ENCODE peak calls at places on chromosomes 4 and X, in seven cellular contexts. One of them, this sample, is unnamed.

GRCh38 chrX:47060708-47061107 is 17.5 kb upstream of the RGN start:
- DNase-seq in CD4-positive, alpha-beta T cell: no peak
- DNase-seq in dorsolateral prefrontal cortex: no peak
- DNase-seq in WERI-Rb-1: no peak
- DNase-seq in omental fat pad: no peak
- DNase-seq in lower lobe of right lung: no peak
- DNase-seq in heart right ventricle: no peak
- DNase-seq in this sample: no peak

GRCh38 chrX:97315939-97316338 is 432.2 kb downstream of the RPA4 start:
- DNase-seq in CD4-positive, alpha-beta T cell: no peak
- DNase-seq in dorsolateral prefrontal cortex: no peak
- DNase-seq in WERI-Rb-1: peak
- DNase-seq in omental fat pad: no peak
- DNase-seq in lower lobe of right lung: no peak
- DNase-seq in heart right ventricle: no peak
- DNase-seq in this sample: no peak

GRCh38 chrX:55119712-55120111 is 30.9 kb downstream of the PAGE2 start:
- DNase-seq in CD4-positive, alpha-beta T cell: no peak
- DNase-seq in dorsolateral prefrontal cortex: no peak
- DNase-seq in WERI-Rb-1: no peak
- DNase-seq in omental fat pad: no peak
- DNase-seq in lower lobe of right lung: no peak
- DNase-seq in heart right ventricle: no peak
- DNase-seq in this sample: no peak

GRCh38 chrX:71660562-71661416 is 6.6 kb upstream of the LOC101059915 start:
- DNase-seq in CD4-positive, alpha-beta T cell: no peak
- DNase-seq in dorsolateral prefrontal cortex: no peak
- DNase-seq in WERI-Rb-1: no peak
- DNase-seq in omental fat pad: no peak
- DNase-seq in lower lobe of right lung: no peak
- DNase-seq in heart right ventricle: no peak
- DNase-seq in this sample: no peak

GRCh38 chrX:29728639-29729038 is 486.7 kb upstream of the MAGEB2 start:
- DNase-seq in CD4-positive, alpha-beta T cell: no peak
- DNase-seq in dorsolateral prefrontal cortex: no peak
- DNase-seq in WERI-Rb-1: no peak
- DNase-seq in omental fat pad: no peak
- DNase-seq in lower lobe of right lung: no peak
- DNase-seq in heart right ventricle: no peak
- DNase-seq in this sample: peak

GRCh38 chrX:45274576-45274975 is 73.9 kb upstream of the DIPK2B start:
- DNase-seq in CD4-positive, alpha-beta T cell: no peak
- DNase-seq in dorsolateral prefrontal cortex: no peak
- DNase-seq in WERI-Rb-1: no peak
- DNase-seq in omental fat pad: no peak
- DNase-seq in lower lobe of right lung: no peak
- DNase-seq in heart right ventricle: no peak
- DNase-seq in this sample: no peak

GRCh38 chr4:687975-688694 is 816 bp downstream of the SLC49A3 start:
- DNase-seq in CD4-positive, alpha-beta T cell: no peak
- DNase-seq in dorsolateral prefrontal cortex: no peak
- DNase-seq in WERI-Rb-1: no peak
- DNase-seq in omental fat pad: no peak
- DNase-seq in lower lobe of right lung: no peak
- DNase-seq in heart right ventricle: no peak
- DNase-seq in this sample: no peak

GRCh38 chr4:6245246-6246169 is 24.1 kb upstream of the WFS1 start:
- DNase-seq in CD4-positive, alpha-beta T cell: no peak
- DNase-seq in dorsolateral prefrontal cortex: peak
- DNase-seq in WERI-Rb-1: no peak
- DNase-seq in omental fat pad: no peak
- DNase-seq in lower lobe of right lung: no peak
- DNase-seq in heart right ventricle: no peak
- DNase-seq in this sample: no peak

GRCh38 chr4:147991543-147992295 is 259.8 kb downstream of the ARHGAP10 start:
- DNase-seq in CD4-positive, alpha-beta T cell: no peak
- DNase-seq in dorsolateral prefrontal cortex: no peak
- DNase-seq in WERI-Rb-1: no peak
- DNase-seq in omental fat pad: no peak
- DNase-seq in lower lobe of right lung: no peak
- DNase-seq in heart right ventricle: no peak
- DNase-seq in this sample: no peak

GRCh38 chrX:370963-371745 is 15.6 kb downstream of the PPP2R3B start:
- DNase-seq in CD4-positive, alpha-beta T cell: no peak
- DNase-seq in dorsolateral prefrontal cortex: no peak
- DNase-seq in WERI-Rb-1: no peak
- DNase-seq in omental fat pad: no peak
- DNase-seq in lower lobe of right lung: no peak
- DNase-seq in heart right ventricle: no peak
- DNase-seq in this sample: no peak

GRCh38 chrX:129540068-129540653 is at the start of gene OCRL:
- DNase-seq in CD4-positive, alpha-beta T cell: peak
- DNase-seq in dorsolateral prefrontal cortex: peak
- DNase-seq in WERI-Rb-1: peak
- DNase-seq in omental fat pad: peak
- DNase-seq in lower lobe of right lung: peak
- DNase-seq in heart right ventricle: peak
- DNase-seq in this sample: peak

GRCh38 chr4:17018013-17018412 is 119.6 kb upstream of the LDB2 start:
- DNase-seq in CD4-positive, alpha-beta T cell: no peak
- DNase-seq in dorsolateral prefrontal cortex: no peak
- DNase-seq in WERI-Rb-1: no peak
- DNase-seq in omental fat pad: no peak
- DNase-seq in lower lobe of right lung: no peak
- DNase-seq in heart right ventricle: no peak
- DNase-seq in this sample: no peak

GRCh38 chrX:129945131-129945530 is 37.3 kb upstream of the BCORL1 start:
- DNase-seq in CD4-positive, alpha-beta T cell: no peak
- DNase-seq in dorsolateral prefrontal cortex: no peak
- DNase-seq in WERI-Rb-1: no peak
- DNase-seq in omental fat pad: no peak
- DNase-seq in lower lobe of right lung: no peak
- DNase-seq in heart right ventricle: no peak
- DNase-seq in this sample: no peak

GRCh38 chr4:113764720-113765264 is 3.3 kb upstream of the CAMK2D start:
- DNase-seq in CD4-positive, alpha-beta T cell: no peak
- DNase-seq in dorsolateral prefrontal cortex: no peak
- DNase-seq in WERI-Rb-1: no peak
- DNase-seq in omental fat pad: no peak
- DNase-seq in lower lobe of right lung: no peak
- DNase-seq in heart right ventricle: no peak
- DNase-seq in this sample: no peak

GRCh38 chr4:158610790-158611189 is 60.9 kb downstream of the C4orf46 start:
- DNase-seq in CD4-positive, alpha-beta T cell: no peak
- DNase-seq in dorsolateral prefrontal cortex: no peak
- DNase-seq in WERI-Rb-1: no peak
- DNase-seq in omental fat pad: no peak
- DNase-seq in lower lobe of right lung: no peak
- DNase-seq in heart right ventricle: no peak
- DNase-seq in this sample: no peak

GRCh38 chr4:109553130-109553529 is 6.9 kb upstream of the MCUB start:
- DNase-seq in CD4-positive, alpha-beta T cell: no peak
- DNase-seq in dorsolateral prefrontal cortex: no peak
- DNase-seq in WERI-Rb-1: no peak
- DNase-seq in omental fat pad: no peak
- DNase-seq in lower lobe of right lung: no peak
- DNase-seq in heart right ventricle: no peak
- DNase-seq in this sample: no peak

GRCh38 chr4:145066063-145066501 is 31.9 kb downstream of the ANAPC10 start:
- DNase-seq in CD4-positive, alpha-beta T cell: no peak
- DNase-seq in dorsolateral prefrontal cortex: no peak
- DNase-seq in WERI-Rb-1: no peak
- DNase-seq in omental fat pad: no peak
- DNase-seq in lower lobe of right lung: no peak
- DNase-seq in heart right ventricle: no peak
- DNase-seq in this sample: no peak

GRCh38 chr4:118981171-118981838 is 92.7 kb downstream of the SYNPO2 start:
- DNase-seq in CD4-positive, alpha-beta T cell: no peak
- DNase-seq in dorsolateral prefrontal cortex: no peak
- DNase-seq in WERI-Rb-1: no peak
- DNase-seq in omental fat pad: no peak
- DNase-seq in lower lobe of right lung: no peak
- DNase-seq in heart right ventricle: no peak
- DNase-seq in this sample: no peak

DNA sequence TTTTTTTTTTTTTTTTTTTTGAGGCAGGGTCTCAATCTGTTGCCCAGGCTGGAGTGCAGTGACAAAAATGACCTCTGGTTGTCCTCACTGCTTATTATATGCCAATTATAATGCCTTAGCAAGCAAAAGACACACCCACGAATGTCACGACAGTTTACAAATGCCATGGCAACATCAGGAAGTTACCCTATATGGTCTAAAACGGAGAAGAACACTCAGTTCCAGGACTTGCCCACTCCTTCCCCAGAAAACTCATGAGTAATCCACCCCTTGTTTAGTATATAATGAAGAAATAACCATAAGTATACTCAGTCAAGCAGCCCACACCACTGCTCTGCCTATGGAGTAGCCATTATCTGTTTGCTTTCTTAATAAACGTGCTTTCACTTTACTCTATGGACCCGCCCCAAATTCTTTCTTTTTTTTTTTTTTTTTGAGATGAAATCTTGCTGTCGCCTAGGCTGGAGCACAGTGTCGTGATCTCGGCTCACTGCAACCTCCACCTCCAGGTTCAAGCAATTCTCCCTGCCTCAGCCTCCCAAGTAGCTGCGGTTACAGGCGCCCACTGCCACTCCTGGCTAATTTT is 106.2 kb downstream of the SMIM20 start:
- DNase-seq in CD4-positive, alpha-beta T cell: no peak
- DNase-seq in dorsolateral prefrontal cortex: no peak
- DNase-seq in WERI-Rb-1: no peak
- DNase-seq in omental fat pad: no peak
- DNase-seq in lower lobe of right lung: no peak
- DNase-seq in heart right ventricle: no peak
- DNase-seq in this sample: peak
- TF ChIP-seq CTCF in CD4-positive, alpha-beta T cell: no peak
- TF ChIP-seq CTCF in dorsolateral prefrontal cortex: no peak
- TF ChIP-seq CTCF in WERI-Rb-1: no peak
- TF ChIP-seq CTCF in omental fat pad: no peak
- TF ChIP-seq CTCF in lower lobe of right lung: peak
- TF ChIP-seq CTCF in heart right ventricle: no peak
- TF ChIP-seq CTCF in this sample: no peak

DNA sequence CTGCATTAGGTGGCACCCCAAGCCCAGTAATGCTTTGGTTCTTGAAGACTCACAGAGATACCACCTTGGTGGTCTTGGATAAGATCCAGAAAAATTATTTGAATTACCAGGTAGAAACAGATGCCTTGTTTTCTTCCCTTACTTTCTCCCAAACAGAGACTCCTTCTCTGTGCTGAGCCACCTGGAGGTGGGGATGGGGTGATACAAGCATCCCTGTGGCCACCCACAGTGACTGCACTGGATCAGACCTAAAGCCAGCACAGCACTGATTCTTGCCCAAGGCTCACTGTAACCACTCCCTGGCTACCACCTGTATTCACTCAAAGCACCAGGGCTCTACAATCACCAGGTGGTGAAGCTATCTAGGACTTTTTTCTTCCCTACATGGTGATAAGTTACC is 156.8 kb downstream of the TEX13A start:
- DNase-seq in CD4-positive, alpha-beta T cell: no peak
- DNase-seq in dorsolateral prefrontal cortex: no peak
- DNase-seq in WERI-Rb-1: no peak
- DNase-seq in omental fat pad: no peak
- DNase-seq in lower lobe of right lung: no peak
- DNase-seq in heart right ventricle: no peak
- DNase-seq in this sample: no peak
- TF ChIP-seq CTCF in CD4-positive, alpha-beta T cell: no peak
- TF ChIP-seq CTCF in dorsolateral prefrontal cortex: no peak
- TF ChIP-seq CTCF in WERI-Rb-1: no peak
- TF ChIP-seq CTCF in omental fat pad: no peak
- TF ChIP-seq CTCF in lower lobe of right lung: no peak
- TF ChIP-seq CTCF in heart right ventricle: no peak
- TF ChIP-seq CTCF in this sample: no peak

DNA sequence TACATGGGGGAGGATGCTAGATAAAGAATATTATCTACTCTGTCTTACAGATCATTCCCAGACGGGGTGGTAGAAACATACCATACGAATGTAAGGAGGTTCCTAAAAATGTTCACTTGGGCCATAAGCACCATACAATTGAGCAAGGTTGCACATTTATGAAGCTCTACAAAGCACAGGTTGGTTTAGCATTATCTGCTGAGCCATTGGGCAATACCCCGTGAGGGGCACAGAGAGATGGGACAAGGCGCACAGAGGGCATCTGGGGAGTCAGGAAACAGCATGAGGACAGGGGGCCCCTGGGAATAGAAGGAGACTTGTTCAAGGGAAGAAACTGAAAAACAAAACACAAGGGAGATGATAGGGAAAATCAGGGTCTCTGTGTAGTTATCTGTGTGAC is 305.3 kb downstream of the TRIML1 start:
- DNase-seq in CD4-positive, alpha-beta T cell: no peak
- DNase-seq in dorsolateral prefrontal cortex: no peak
- DNase-seq in WERI-Rb-1: no peak
- DNase-seq in omental fat pad: no peak
- DNase-seq in lower lobe of right lung: no peak
- DNase-seq in heart right ventricle: no peak
- DNase-seq in this sample: no peak
- TF ChIP-seq CTCF in CD4-positive, alpha-beta T cell: no peak
- TF ChIP-seq CTCF in dorsolateral prefrontal cortex: no peak
- TF ChIP-seq CTCF in WERI-Rb-1: no peak
- TF ChIP-seq CTCF in omental fat pad: no peak
- TF ChIP-seq CTCF in lower lobe of right lung: no peak
- TF ChIP-seq CTCF in heart right ventricle: no peak
- TF ChIP-seq CTCF in this sample: no peak

GRCh38 chrX:17692709-17693346 is 44.5 kb upstream of the SCML1 start:
- DNase-seq in CD4-positive, alpha-beta T cell: no peak
- DNase-seq in dorsolateral prefrontal cortex: no peak
- DNase-seq in WERI-Rb-1: peak
- DNase-seq in omental fat pad: no peak
- DNase-seq in lower lobe of right lung: no peak
- DNase-seq in heart right ventricle: no peak
- DNase-seq in this sample: no peak

GRCh38 chrX:17700976-17701375 is 36.3 kb upstream of the SCML1 start:
- DNase-seq in CD4-positive, alpha-beta T cell: no peak
- DNase-seq in dorsolateral prefrontal cortex: no peak
- DNase-seq in WERI-Rb-1: no peak
- DNase-seq in omental fat pad: no peak
- DNase-seq in lower lobe of right lung: no peak
- DNase-seq in heart right ventricle: no peak
- DNase-seq in this sample: no peak

DNA sequence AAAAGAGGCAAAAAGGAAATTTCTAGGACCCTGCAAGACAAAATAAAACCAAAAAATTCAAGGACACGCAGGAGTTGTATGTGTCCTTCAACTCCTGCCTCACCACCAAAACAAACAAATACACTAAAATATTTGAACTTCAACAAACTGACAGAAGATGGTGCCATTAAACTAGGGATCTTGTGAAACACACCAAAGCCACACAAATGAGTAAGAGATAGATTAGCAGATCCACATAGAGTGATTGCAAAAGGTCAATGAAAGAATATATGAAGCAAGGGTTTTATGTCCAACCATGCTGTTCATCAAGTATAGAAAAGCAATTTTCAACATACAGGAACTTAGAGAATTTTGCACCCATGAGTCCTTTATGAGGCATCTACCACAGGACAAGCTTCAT is 40.1 kb upstream of the SCML1 start:
- DNase-seq in CD4-positive, alpha-beta T cell: no peak
- DNase-seq in dorsolateral prefrontal cortex: no peak
- DNase-seq in WERI-Rb-1: no peak
- DNase-seq in omental fat pad: no peak
- DNase-seq in lower lobe of right lung: no peak
- DNase-seq in heart right ventricle: no peak
- DNase-seq in this sample: no peak
- TF ChIP-seq CTCF in CD4-positive, alpha-beta T cell: no peak
- TF ChIP-seq CTCF in dorsolateral prefrontal cortex: peak
- TF ChIP-seq CTCF in WERI-Rb-1: no peak
- TF ChIP-seq CTCF in omental fat pad: no peak
- TF ChIP-seq CTCF in lower lobe of right lung: no peak
- TF ChIP-seq CTCF in heart right ventricle: no peak
- TF ChIP-seq CTCF in this sample: no peak

GRCh38 chrX:154046262-154046771 is 26.6 kb upstream of the IRAK1 start:
- DNase-seq in CD4-positive, alpha-beta T cell: no peak
- DNase-seq in dorsolateral prefrontal cortex: no peak
- DNase-seq in WERI-Rb-1: no peak
- DNase-seq in omental fat pad: no peak
- DNase-seq in lower lobe of right lung: no peak
- DNase-seq in heart right ventricle: peak
- DNase-seq in this sample: no peak
- TF ChIP-seq CTCF in CD4-positive, alpha-beta T cell: no peak
- TF ChIP-seq CTCF in dorsolateral prefrontal cortex: peak
- TF ChIP-seq CTCF in WERI-Rb-1: no peak
- TF ChIP-seq CTCF in omental fat pad: no peak
- TF ChIP-seq CTCF in lower lobe of right lung: peak
- TF ChIP-seq CTCF in heart right ventricle: peak
- TF ChIP-seq CTCF in this sample: no peak